ENCODE peak calls at places on chromosomes 4 and X, in seven cellular contexts. D, F, X, T, G, N and V are unnamed samples.
A peak's percentile ranks its signal among the peaks of the same experiment; 100 is the strongest.

GRCh38 chrX:120677017-120677652 is 47.3 kb upstream of the C1GALT1C1 start:
- DNase-seq in D (no peak), F (no peak), X (no peak), T (no peak), G (no peak), N (no peak), V (no peak)

GRCh38 chr4:169899295-169899694 is 126.9 kb downstream of the MFAP3L start:
- DNase-seq in D (no peak), F (no peak), X (peak; percentile 91), T (no peak), G (no peak), N (peak; percentile 46), V (no peak)

GRCh38 chr4:10063544-10064300 is 42.4 kb upstream of the SLC2A9 start:
- DNase-seq in D (peak; percentile 78), F (no peak), X (peak; percentile 75), T (peak; percentile 57), G (peak; percentile 93), N (peak; percentile 38), V (peak; percentile 37)

GRCh38 chr4:105471566-105472176 is 2.2 kb downstream of the PPA2 start:
- DNase-seq in D (peak; percentile 59), F (peak; percentile 41), X (peak; percentile 69), T (peak; percentile 81), G (peak; percentile 70), N (peak; percentile 70), V (peak; percentile 74)

GRCh38 chrX:124931241-124931640 is 388.4 kb upstream of the TEX13C start:
- DNase-seq in D (no peak), F (no peak), X (no peak), T (no peak), G (no peak), N (no peak), V (no peak)

GRCh38 chr4:174631901-174632758 is 109.8 kb upstream of the HPGD start:
- DNase-seq in D (no peak), F (no peak), X (peak; percentile 33), T (peak; percentile 33), G (no peak), N (peak; percentile 45), V (no peak)

GRCh38 chrX:13078739-13079444 is 34.5 kb upstream of the FAM9C start:
- DNase-seq in D (peak; percentile 37), F (no peak), X (peak; percentile 80), T (peak; percentile 63), G (peak; percentile 80), N (no peak), V (peak; percentile 48)

GRCh38 chrX:95703696-95704095 is 980.9 kb upstream of the DIAPH2 start:
- DNase-seq in D (no peak), F (no peak), X (no peak), T (no peak), G (no peak), N (no peak), V (no peak)

GRCh38 chr4:109444182-109444844 is 10.7 kb downstream of the SEC24B start:
- DNase-seq in D (no peak), F (no peak), X (no peak), T (no peak), G (no peak), N (no peak), V (no peak)

GRCh38 chrX:77275392-77275791 is 171.8 kb upstream of the FGF16 start:
- DNase-seq in D (no peak), F (no peak), X (no peak), T (no peak), G (no peak), N (no peak), V (no peak)

GRCh38 chr4:74044676-74045075 is 6.2 kb upstream of the CXCL3 start:
- DNase-seq in D (no peak), F (no peak), X (peak; percentile 70), T (no peak), G (no peak), N (peak; percentile 48), V (no peak)

GRCh38 chr4:155705664-155706063 is 39.0 kb downstream of the GUCY1A1 start:
- DNase-seq in D (no peak), F (no peak), X (peak; percentile 84), T (no peak), G (no peak), N (no peak), V (no peak)

GRCh38 chrX:50812995-50813842 is 775 bp downstream of the SHROOM4 start:
- DNase-seq in D (peak; percentile 53), F (no peak), X (peak; percentile 59), T (peak; percentile 3), G (peak; percentile 63), N (no peak), V (peak; percentile 27)

GRCh38 chr4:98262431-98262830 is 1.2 kb downstream of the RAP1GDS1 start:
- DNase-seq in D (no peak), F (no peak), X (peak; percentile 13), T (peak; percentile 13), G (no peak), N (no peak), V (no peak)

GRCh38 chr4:87824352-87824751 is 8.4 kb upstream of the MEPE start:
- DNase-seq in D (no peak), F (no peak), X (no peak), T (no peak), G (no peak), N (no peak), V (no peak)

GRCh38 chr4:71411976-71412375 is 73.2 kb downstream of the SLC4A4 start:
- DNase-seq in D (no peak), F (no peak), X (peak; percentile 55), T (no peak), G (no peak), N (no peak), V (no peak)

GRCh38 chrX:23312136-23312535 is 22.5 kb upstream of the PTCHD1 start:
- DNase-seq in D (no peak), F (no peak), X (no peak), T (no peak), G (no peak), N (no peak), V (no peak)

GRCh38 chrX:41238543-41238942 is 95.4 kb upstream of the DDX3X start:
- DNase-seq in D (no peak), F (no peak), X (peak; percentile 66), T (peak; percentile 48), G (no peak), N (peak; percentile 29), V (no peak)

GRCh38 chr4:42420120-42420519 is 22.8 kb downstream of the SHISA3 start:
- DNase-seq in D (no peak), F (no peak), X (peak; percentile 77), T (no peak), G (no peak), N (no peak), V (no peak)

GRCh38 chrX:134691453-134691852 is 33.2 kb upstream of the PLAC1 start:
- DNase-seq in D (no peak), F (no peak), X (no peak), T (no peak), G (no peak), N (no peak), V (no peak)

GRCh38 chrX:134694333-134694925 is 36.2 kb upstream of the PLAC1 start:
- DNase-seq in D (no peak), F (no peak), X (no peak), T (no peak), G (no peak), N (peak; percentile 46), V (no peak)

GRCh38 chrX:134692233-134692632 is 34.0 kb upstream of the PLAC1 start:
- DNase-seq in D (no peak), F (no peak), X (no peak), T (no peak), G (no peak), N (no peak), V (no peak)

GRCh38 chrX:134693644-134694043 is 35.4 kb upstream of the PLAC1 start:
- DNase-seq in D (no peak), F (no peak), X (no peak), T (no peak), G (no peak), N (no peak), V (no peak)

GRCh38 chrX:134692990-134693389 is 34.7 kb upstream of the PLAC1 start:
- DNase-seq in D (no peak), F (no peak), X (peak; percentile 86), T (no peak), G (no peak), N (peak; percentile 15), V (no peak)
- TF ChIP-seq CTCF in D (no peak), F (no peak), X (no peak), T (no peak), G (no peak), N (no peak), V (no peak)

DNA sequence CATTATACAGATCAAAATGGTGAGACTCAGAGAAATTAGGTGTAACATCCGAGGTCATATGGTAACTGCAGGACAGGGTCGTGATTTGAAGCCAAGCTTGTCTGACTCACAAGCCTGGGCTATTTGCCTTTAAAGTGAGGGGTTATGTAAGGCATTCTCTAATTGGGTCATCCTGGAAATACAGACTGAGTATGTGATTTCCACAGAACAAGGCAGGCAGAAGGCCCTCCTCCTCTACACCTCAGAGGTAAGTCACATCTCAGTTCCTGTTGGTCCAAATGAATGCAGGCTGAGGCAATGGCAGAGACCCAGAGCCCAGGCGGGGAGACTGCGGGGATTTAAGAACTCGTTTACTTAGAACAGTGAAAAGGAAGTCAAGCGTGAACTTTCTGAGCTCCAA is 153.4 kb downstream of the LDB2 start:
- DNase-seq in D (peak; percentile 36), F (no peak), X (peak; percentile 85), T (no peak), G (no peak), N (no peak), V (no peak)
- TF ChIP-seq CTCF in D (no peak), F (no peak), X (no peak), T (no peak), G (no peak), N (no peak), V (no peak)

DNA sequence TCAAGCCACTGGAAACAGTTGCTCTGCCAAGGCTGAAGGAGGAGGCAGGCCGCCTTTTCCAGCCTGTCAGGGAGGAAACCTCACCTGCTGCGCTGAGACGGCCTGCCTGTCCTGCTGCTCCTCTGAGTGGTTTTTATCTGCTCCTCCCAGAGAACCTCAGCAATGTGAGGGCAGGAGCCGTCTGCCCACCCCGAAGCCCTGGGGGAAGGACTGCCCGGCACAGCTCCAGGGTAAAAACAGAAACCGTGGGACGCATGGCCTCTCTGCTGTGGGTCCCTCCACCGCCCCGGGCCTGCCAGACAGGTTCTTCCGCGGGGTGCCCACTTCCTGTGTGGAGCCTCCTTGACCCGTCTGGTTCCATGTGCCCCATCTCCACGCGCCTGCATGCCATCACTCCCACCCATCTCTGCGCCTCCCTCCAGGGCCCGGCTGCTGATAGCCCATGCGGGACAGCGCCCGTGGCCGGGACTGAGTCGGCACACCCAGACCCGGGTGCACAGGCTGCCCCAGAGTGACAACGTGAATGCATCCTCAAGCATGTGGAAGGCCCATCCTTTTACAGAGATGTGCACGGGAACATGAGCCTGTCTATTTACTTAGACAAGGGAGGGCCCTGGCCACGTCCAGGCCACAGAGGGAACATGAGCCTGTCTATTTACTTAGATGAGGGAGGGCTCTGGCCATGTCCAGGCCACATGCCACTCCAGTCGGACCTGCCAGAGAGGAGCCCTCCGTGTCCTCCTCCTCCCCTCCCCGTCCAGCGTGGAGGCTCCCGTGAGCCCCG is 4.0 kb upstream of the SLC49A3 start:
- DNase-seq in D (no peak), F (no peak), X (no peak), T (no peak), G (no peak), N (no peak), V (no peak)
- TF ChIP-seq CTCF in D (no peak), F (no peak), X (no peak), T (no peak), G (no peak), N (no peak), V (no peak)

DNA sequence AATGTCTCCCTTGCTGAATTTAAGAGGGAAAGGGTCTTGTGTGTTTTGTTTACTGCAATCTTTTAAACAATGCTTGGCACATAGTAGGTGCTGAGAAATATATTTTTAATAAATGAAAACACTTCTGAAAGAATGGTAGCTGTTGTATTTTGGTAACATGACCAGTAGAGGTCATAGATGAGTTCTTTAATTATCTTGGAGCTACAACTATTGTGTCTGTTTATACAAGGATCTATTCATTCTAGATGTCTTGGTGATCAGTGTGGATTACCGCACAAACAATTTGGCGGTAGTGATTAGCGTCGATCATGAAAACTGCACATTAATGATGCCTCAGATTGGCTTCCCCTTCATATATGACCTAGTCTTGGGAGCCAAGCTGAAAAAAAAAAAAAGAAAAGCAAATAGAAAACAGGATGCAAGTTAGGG is 21.4 kb upstream of the SCRG1 start:
- DNase-seq in D (no peak), F (no peak), X (peak; percentile 23), T (no peak), G (no peak), N (peak; percentile 9), V (no peak)
- TF ChIP-seq CTCF in D (peak; percentile 68), F (peak; percentile 40), X (peak; percentile 18), T (peak; percentile 20), G (peak; percentile 50), N (peak; percentile 48), V (no peak)